ENCODE peak calls at places on chromosomes 13 and 19, in ten cellular contexts. D, I, X, Q, Y, B, V, K, M and Z are unnamed samples.
A peak's percentile ranks its signal among the peaks of the same experiment; 100 is the strongest.

GRCh38 chr13:113743366-113744195 is 15.4 kb upstream of the TMEM255B start:
- DNase-seq in D (no peak), I (no peak), X (no peak), Q (no peak), Y (no peak), B (no peak), V (no peak), K (no peak), M (no peak), Z (no peak)

GRCh38 chr13:44103721-44104490 is 224.2 kb downstream of the LACC1 start:
- DNase-seq in D (peak; percentile 47), I (no peak), X (no peak), Q (no peak), Y (peak; percentile 2), B (no peak), V (no peak), K (no peak), M (no peak), Z (no peak)

GRCh38 chr19:48445256-48445605 is 552 bp upstream of the GRWD1 start:
- DNase-seq in D (no peak), I (peak; percentile 96), X (peak; percentile 97), Q (peak; percentile 88), Y (peak; percentile 91), B (peak; percentile 48), V (peak; percentile 73), K (no peak), M (peak; percentile 98), Z (peak; percentile 84)

GRCh38 chr13:42232671-42233070 is 39.3 kb upstream of the AKAP11 start:
- DNase-seq in D (no peak), I (no peak), X (no peak), Q (no peak), Y (no peak), B (no peak), V (no peak), K (no peak), M (no peak), Z (no peak)

GRCh38 chr13:113187263-113187669 is 21.2 kb downstream of the PCID2 start:
- DNase-seq in D (peak; percentile 16), I (peak; percentile 99), X (peak; percentile 95), Q (no peak), Y (peak; percentile 2), B (no peak), V (peak; percentile 47), K (peak; percentile 71), M (peak; percentile 94), Z (no peak)

GRCh38 chr19:15495151-15495550 is 13.2 kb upstream of the CYP4F22 start:
- DNase-seq in D (no peak), I (no peak), X (no peak), Q (no peak), Y (no peak), B (no peak), V (no peak), K (no peak), M (no peak), Z (no peak)

GRCh38 chr19:2259331-2259730 is 3.1 kb upstream of the JSRP1 start:
- DNase-seq in D (no peak), I (no peak), X (no peak), Q (no peak), Y (no peak), B (no peak), V (no peak), K (no peak), M (no peak), Z (no peak)

GRCh38 chr13:53198017-53198416 is 169.4 kb downstream of the OLFM4 start:
- DNase-seq in D (no peak), I (no peak), X (no peak), Q (peak; percentile 40), Y (peak; percentile 5), B (no peak), V (no peak), K (no peak), M (no peak), Z (peak; percentile 46)

GRCh38 chr13:25752957-25753540 is 298.8 kb downstream of the SHISA2 start:
- DNase-seq in D (no peak), I (peak; percentile 91), X (peak; percentile 19), Q (no peak), Y (no peak), B (no peak), V (no peak), K (no peak), M (no peak), Z (no peak)

GRCh38 chr13:20159646-20160345 is 1.1 kb downstream of the GJA3 start:
- DNase-seq in D (no peak), I (no peak), X (no peak), Q (no peak), Y (no peak), B (no peak), V (no peak), K (no peak), M (no peak), Z (no peak)

GRCh38 chr13:99418663-99419140 is 82.6 kb upstream of the TM9SF2 start:
- DNase-seq in D (no peak), I (no peak), X (no peak), Q (no peak), Y (no peak), B (no peak), V (no peak), K (no peak), M (no peak), Z (no peak)

GRCh38 chr13:76886292-76887061 is at the start of gene KCTD12:
- DNase-seq in D (peak; percentile 73), I (peak; percentile 94), X (peak; percentile 32), Q (peak; percentile 82), Y (peak; percentile 67), B (peak; percentile 77), V (peak; percentile 25), K (peak; percentile 82), M (peak; percentile 14), Z (peak; percentile 82)

GRCh38 chr13:85230754-85231153 is 568.5 kb downstream of the SLITRK6 start:
- DNase-seq in D (no peak), I (no peak), X (no peak), Q (no peak), Y (peak; percentile 22), B (no peak), V (no peak), K (no peak), M (no peak), Z (no peak)

GRCh38 chr13:32212420-32212819 is 102.7 kb downstream of the ZAR1L start:
- DNase-seq in D (no peak), I (peak; percentile 72), X (peak; percentile 73), Q (no peak), Y (no peak), B (no peak), V (no peak), K (no peak), M (no peak), Z (no peak)

GRCh38 chr13:20713014-20713376 is 9.5 kb downstream of the IL17D start:
- DNase-seq in D (no peak), I (no peak), X (no peak), Q (no peak), Y (no peak), B (no peak), V (no peak), K (no peak), M (no peak), Z (peak; percentile 69)

GRCh38 chr19:52095172-52096014 is at the start of gene ZNF841:
- DNase-seq in D (peak; percentile 81), I (peak; percentile 97), X (peak; percentile 89), Q (peak; percentile 95), Y (peak; percentile 88), B (peak; percentile 84), V (peak; percentile 71), K (peak; percentile 90), M (peak; percentile 37), Z (peak; percentile 98)

GRCh38 chr19:50322931-50323781 is 6.0 kb downstream of the KCNC3 start:
- DNase-seq in D (no peak), I (no peak), X (no peak), Q (peak; percentile 28), Y (no peak), B (no peak), V (no peak), K (no peak), M (no peak), Z (no peak)

GRCh38 chr13:28423010-28423409 is 71.9 kb downstream of the FLT1 start:
- DNase-seq in D (no peak), I (no peak), X (no peak), Q (no peak), Y (no peak), B (no peak), V (no peak), K (peak; percentile 34), M (no peak), Z (no peak)

GRCh38 chr13:93534181-93534700 is 307.6 kb downstream of the GPC6 start:
- DNase-seq in D (no peak), I (peak; percentile 32), X (no peak), Q (no peak), Y (no peak), B (no peak), V (peak; percentile 5), K (no peak), M (no peak), Z (no peak)

GRCh38 chr19:50820086-50820485 is 3.5 kb downstream of the KLK1 start:
- DNase-seq in D (no peak), I (no peak), X (no peak), Q (no peak), Y (no peak), B (no peak), V (no peak), K (no peak), M (no peak), Z (no peak)

GRCh38 chr13:35767256-35767981 is 290.9 kb upstream of the MAB21L1 start:
- DNase-seq in D (no peak), I (no peak), X (no peak), Q (no peak), Y (no peak), B (no peak), V (no peak), K (no peak), M (no peak), Z (no peak)

GRCh38 chr13:42071667-42072419 is 23.4 kb downstream of the DGKH start:
- DNase-seq in D (no peak), I (peak; percentile 38), X (no peak), Q (no peak), Y (no peak), B (no peak), V (no peak), K (no peak), M (no peak), Z (no peak)

GRCh38 chr13:66835040-66835628 is 395.0 kb downstream of the PCDH9 start:
- DNase-seq in D (peak; percentile 55), I (peak; percentile 67), X (peak; percentile 12), Q (no peak), Y (peak; percentile 99), B (peak; percentile 5), V (peak; percentile 68), K (no peak), M (peak; percentile 7), Z (no peak)

GRCh38 chr13:109465151-109465550 is 321.2 kb downstream of the IRS2 start:
- DNase-seq in D (no peak), I (peak; percentile 11), X (no peak), Q (no peak), Y (no peak), B (no peak), V (no peak), K (no peak), M (no peak), Z (no peak)

GRCh38 chr13:95676100-95676774 is 702 bp upstream of the DNAJC3 start:
- DNase-seq in D (no peak), I (peak; percentile 46), X (peak; percentile 16), Q (peak; percentile 61), Y (peak; percentile 7), B (peak; percentile 21), V (peak; percentile 25), K (peak; percentile 38), M (peak; percentile 6), Z (peak; percentile 77)

GRCh38 chr19:48833977-48834376 is 2.3 kb downstream of the HSD17B14 start:
- DNase-seq in D (no peak), I (no peak), X (no peak), Q (no peak), Y (no peak), B (no peak), V (no peak), K (no peak), M (no peak), Z (peak; percentile 54)

GRCh38 chr19:54448037-54448773 is 794 bp upstream of the LENG8 start:
- DNase-seq in D (no peak), I (peak; percentile 74), X (peak; percentile 79), Q (peak; percentile 87), Y (no peak), B (peak; percentile 70), V (no peak), K (no peak), M (peak; percentile 71), Z (peak; percentile 74)

GRCh38 chr13:27425918-27426630 is 1.7 kb downstream of the GTF3A start:
- DNase-seq in D (no peak), I (peak; percentile 81), X (peak; percentile 63), Q (peak; percentile 74), Y (peak; percentile 72), B (peak; percentile 41), V (peak; percentile 61), K (peak; percentile 86), M (peak; percentile 51), Z (peak; percentile 73)